ENCODE peak calls at places on chromosomes 12 and 14, in four cellular contexts. Q is Panc1, N is adrenal gland, Y is mucosa of descending colon. H is an unnamed sample.
A peak's percentile ranks its signal among the peaks of the same experiment; 100 is the strongest.

GRCh38 chr12:59723520-59723919 is 127.7 kb downstream of the SLC16A7 start:
- DNase-seq in Q (no peak), N (no peak), Y (no peak), H (no peak)

GRCh38 chr14:34465069-34465859 is 3.2 kb upstream of the SPTSSA start:
- DNase-seq in Q (no peak), N (no peak), Y (no peak), H (no peak)

GRCh38 chr14:71308671-71309070 is 401.4 kb downstream of the PCNX1 start:
- DNase-seq in Q (no peak), N (no peak), Y (no peak), H (no peak)

GRCh38 chr14:56133547-56133946 is 15.3 kb downstream of the PELI2 start:
- DNase-seq in Q (no peak), N (no peak), Y (no peak), H (no peak)

GRCh38 chr12:69783365-69783764 is 41.7 kb upstream of the MYRFL start:
- DNase-seq in Q (no peak), N (no peak), Y (no peak), H (no peak)

GRCh38 chr14:61355892-61356325 is 34.5 kb downstream of the PRKCH start:
- DNase-seq in Q (no peak), N (peak; percentile 67), Y (no peak), H (peak; percentile 91)

GRCh38 chr12:113591480-113591971 is 119.9 kb upstream of the LHX5 start:
- DNase-seq in Q (no peak), N (no peak), Y (no peak), H (no peak)

GRCh38 chr12:32734952-32735351 is 20.7 kb downstream of the YARS2 start:
- DNase-seq in Q (no peak), N (no peak), Y (no peak), H (no peak)

GRCh38 chr12:1350934-1351240 is 243.5 kb downstream of the FBXL14 start:
- DNase-seq in Q (no peak), N (no peak), Y (no peak), H (no peak)

GRCh38 chr14:77889971-77890442 is 90.1 kb downstream of the ADCK1 start:
- DNase-seq in Q (no peak), N (peak; percentile 38), Y (no peak), H (peak; percentile 13)

GRCh38 chr14:30786701-30787100 is 87.7 kb upstream of the COCH start:
- DNase-seq in Q (no peak), N (no peak), Y (no peak), H (no peak)

GRCh38 chr12:27412047-27412446 is 34.5 kb upstream of the SMCO2 start:
- DNase-seq in Q (no peak), N (no peak), Y (no peak), H (no peak)

GRCh38 chr12:105640780-105641179 is 310.3 kb downstream of the C12orf75 start:
- DNase-seq in Q (no peak), N (no peak), Y (no peak), H (no peak)

GRCh38 chr12:79055926-79056674 is 191.5 kb downstream of the SYT1 start:
- DNase-seq in Q (no peak), N (no peak), Y (no peak), H (no peak)

GRCh38 chr12:124853781-124854636 is 9.7 kb downstream of the SCARB1 start:
- DNase-seq in Q (no peak), N (no peak), Y (no peak), H (no peak)

GRCh38 chr12:69969011-69969410 is 144.0 kb downstream of the MYRFL start:
- DNase-seq in Q (no peak), N (no peak), Y (no peak), H (no peak)

GRCh38 chr14:34569750-34570149 is 30.2 kb upstream of the EAPP start:
- DNase-seq in Q (no peak), N (no peak), Y (no peak), H (no peak)

GRCh38 chr14:103315941-103316340 is 18.1 kb upstream of the EIF5 start:
- DNase-seq in Q (no peak), N (no peak), Y (no peak), H (no peak)

GRCh38 chr12:105462841-105463240 is 132.3 kb downstream of the C12orf75 start:
- DNase-seq in Q (no peak), N (no peak), Y (no peak), H (no peak)

GRCh38 chr14:97459180-97459579 is 662.0 kb downstream of the VRK1 start:
- DNase-seq in Q (no peak), N (no peak), Y (no peak), H (no peak)

GRCh38 chr14:95365401-95365800 is 45.7 kb upstream of the CLMN start:
- DNase-seq in Q (no peak), N (no peak), Y (no peak), H (no peak)

GRCh38 chr14:75188520-75189267 is 12.3 kb upstream of the TMED10 start:
- DNase-seq in Q (no peak), N (peak; percentile 53), Y (no peak), H (no peak)

GRCh38 chr12:65532744-65533143 is 254.3 kb downstream of the MSRB3 start:
- DNase-seq in Q (no peak), N (no peak), Y (no peak), H (peak; percentile 33)

GRCh38 chr12:7293670-7294069 is 10.2 kb upstream of the ACSM4 start:
- DNase-seq in Q (no peak), N (no peak), Y (no peak), H (no peak)

GRCh38 chr12:12226187-12226586 is 40.7 kb downstream of the LRP6 start:
- DNase-seq in Q (no peak), N (no peak), Y (no peak), H (no peak)

GRCh38 chr12:84910549-84911241 is 1.9 kb downstream of the SLC6A15 start:
- DNase-seq in Q (no peak), N (no peak), Y (no peak), H (no peak)

GRCh38 chr12:43282106-43282505 is 269.9 kb downstream of the ADAMTS20 start:
- DNase-seq in Q (no peak), N (no peak), Y (no peak), H (no peak)

GRCh38 chr12:108101605-108102175 is 27.4 kb upstream of the WSCD2 start:
- DNase-seq in Q (no peak), N (no peak), Y (no peak), H (no peak)

GRCh38 chr12:108098374-108098773 is 30.7 kb upstream of the WSCD2 start:
- DNase-seq in Q (no peak), N (no peak), Y (no peak), H (no peak)

GRCh38 chr12:108097160-108097911 is 31.8 kb upstream of the WSCD2 start:
- DNase-seq in Q (no peak), N (no peak), Y (no peak), H (no peak)

GRCh38 chr12:108099778-108100177 is 29.3 kb upstream of the WSCD2 start:
- DNase-seq in Q (no peak), N (no peak), Y (no peak), H (no peak)

DNA sequence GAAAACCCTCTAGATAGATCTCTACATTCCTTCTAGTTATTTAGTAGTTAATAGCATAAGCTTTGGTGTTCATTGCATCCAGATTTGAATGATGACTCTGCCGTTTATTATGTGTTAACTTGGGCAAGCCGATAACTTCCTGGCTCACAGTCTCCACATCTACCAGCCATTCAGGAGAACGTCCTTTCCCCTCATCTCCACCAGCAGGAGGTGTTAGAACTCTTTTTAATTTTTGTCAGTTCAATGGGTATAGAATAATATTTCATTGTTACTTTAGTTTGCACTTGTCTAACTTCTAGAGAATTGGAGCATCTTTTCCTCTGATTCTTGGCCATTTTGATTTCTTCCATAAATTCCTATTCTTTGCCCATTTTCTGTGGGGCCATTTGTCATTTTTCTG is 30.0 kb upstream of the WSCD2 start:
- DNase-seq in Q (no peak), N (no peak), Y (no peak), H (no peak)
- TF ChIP-seq CTCF in Q (peak; percentile 34), N (peak; percentile 25), Y (no peak), H (no peak)

GRCh38 chr14:99600232-99600888 is 3.6 kb downstream of the CCDC85C start:
- DNase-seq in Q (no peak), N (peak; percentile 73), Y (no peak), H (no peak)
- H3K4me1 ChIP-seq in Q (peaks cover 59% of the 10 kb centered on the region), N (peaks cover 69% of the 10 kb centered on the region), Y (peaks cover 70% of the 10 kb centered on the region), H (peaks cover 35% of the 10 kb centered on the region)

GRCh38 chr12:110888256-110888991 is 32.0 kb downstream of the MYL2 start:
- DNase-seq in Q (no peak), N (no peak), Y (no peak), H (no peak)
- TF ChIP-seq CTCF in Q (no peak), N (no peak), Y (no peak), H (no peak)

GRCh38 chr12:3341594-3341993 is 149.4 kb upstream of the PRMT8 start:
- DNase-seq in Q (no peak), N (no peak), Y (no peak), H (no peak)
- H3K4me1 ChIP-seq in Q (no peaks in the 10 kb centered on the region), N (no peaks in the 10 kb centered on the region), Y (no peaks in the 10 kb centered on the region), H (peaks cover 19% of the 10 kb centered on the region)

GRCh38 chr12:30696486-30696885 is 817 bp upstream of the IPO8 start:
- DNase-seq in Q (no peak), N (no peak), Y (peak; percentile 28), H (no peak)

GRCh38 chr12:30694412-30694955 is 1.2 kb downstream of the IPO8 start:
- DNase-seq in Q (no peak), N (no peak), Y (no peak), H (no peak)

GRCh38 chr12:30696103-30696408 is 387 bp upstream of the IPO8 start:
- DNase-seq in Q (no peak), N (no peak), Y (no peak), H (no peak)

GRCh38 chr12:30695327-30696102 is at the start of gene IPO8:
- DNase-seq in Q (peak; percentile 57), N (peak; percentile 96), Y (peak; percentile 96), H (peak; percentile 28)

DNA sequence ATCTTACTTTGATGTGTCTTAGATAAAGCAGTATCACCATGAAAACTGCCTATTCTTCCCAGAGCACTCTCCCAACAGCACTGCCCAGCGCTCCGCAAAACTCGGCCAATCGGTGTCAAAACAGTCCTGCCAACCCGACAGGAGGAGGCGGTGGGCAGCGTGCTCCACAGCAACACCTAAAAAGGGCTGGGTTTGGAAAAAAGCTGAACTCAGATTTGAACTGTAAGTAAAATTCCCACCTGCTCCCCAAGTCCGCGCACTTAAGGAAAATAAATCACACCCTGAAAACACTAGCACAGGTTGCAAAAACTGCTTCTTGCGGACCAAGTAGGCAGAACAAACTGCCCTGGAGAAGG is 720 bp downstream of the IPO8 start:
- DNase-seq in Q (no peak), N (peak; percentile 65), Y (peak; percentile 64), H (no peak)
- TF ChIP-seq CTCF in Q (no peak), N (no peak), Y (no peak), H (peak; percentile 8)

GRCh38 chr14:105486333-105486973 is at the start of gene CRIP1:
- DNase-seq in Q (no peak), N (no peak), Y (no peak), H (no peak)
- H3K4me1 ChIP-seq in Q (peaks cover 40% of the 10 kb centered on the region), N (peaks cover 48% of the 10 kb centered on the region), Y (peaks cover 75% of the 10 kb centered on the region), H (peaks cover 32% of the 10 kb centered on the region)

DNA sequence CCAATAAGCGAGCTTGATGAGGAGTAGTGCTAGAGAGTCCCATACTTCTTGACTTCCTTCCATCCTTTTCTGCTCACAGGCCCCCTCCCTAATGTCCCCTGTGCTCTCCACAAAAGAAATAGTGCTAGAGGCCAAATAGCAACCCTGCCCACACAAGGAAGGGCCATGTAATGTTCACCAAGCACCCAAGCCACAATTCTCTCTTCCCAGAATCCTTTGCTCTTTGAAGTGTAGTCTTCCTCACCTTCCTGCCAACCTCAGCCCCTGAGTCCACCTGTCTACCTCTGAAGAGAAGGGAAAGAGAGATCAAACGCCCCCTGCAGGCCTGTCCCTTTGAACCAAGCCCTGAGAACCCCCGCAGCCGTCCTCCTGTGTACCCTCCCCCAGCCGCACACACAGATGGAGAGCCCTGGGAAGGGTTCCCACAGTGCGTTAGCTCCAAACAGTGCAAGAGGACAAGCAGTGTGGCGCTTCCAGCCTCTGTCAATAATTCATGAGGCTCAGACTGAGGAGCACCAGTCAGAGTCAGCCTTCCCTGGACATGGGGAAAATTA is 1.9 kb upstream of the DHRS4 start:
- DNase-seq in Q (no peak), N (no peak), Y (peak; percentile 34), H (no peak)
- TF ChIP-seq CTCF in Q (peak; percentile 17), N (no peak), Y (no peak), H (no peak)